ENCODE peak calls at places on chromosomes 7 and 10, in four cellular contexts. V is IMR-90, Q is H9, Z is H1. T is an unnamed sample.
A peak's percentile ranks its signal among the peaks of the same experiment; 100 is the strongest.

GRCh38 chr10:63071145-63071544 is 62.0 kb upstream of the NRBF2 start:
- DNase-seq in V (no peak), Q (no peak), Z (no peak), T (no peak)

GRCh38 chr10:98172073-98172472 is 37.6 kb downstream of the R3HCC1L start:
- DNase-seq in V (no peak), Q (no peak), Z (no peak), T (peak; percentile 53)

GRCh38 chr7:123140561-123140960 is 59.2 kb downstream of the SLC13A1 start:
- DNase-seq in V (no peak), Q (no peak), Z (no peak), T (no peak)

GRCh38 chr7:47225387-47226170 is 356.3 kb downstream of the TNS3 start:
- DNase-seq in V (no peak), Q (no peak), Z (no peak), T (no peak)

GRCh38 chr10:33217854-33218253 is 116.6 kb downstream of the NRP1 start:
- DNase-seq in V (no peak), Q (no peak), Z (no peak), T (no peak)

GRCh38 chr10:112218960-112219359 is 35.4 kb upstream of the GPAM start:
- DNase-seq in V (no peak), Q (no peak), Z (no peak), T (peak; percentile 94)

GRCh38 chr10:99748823-99749451 is 16.9 kb downstream of the CUTC start:
- DNase-seq in V (peak; percentile 21), Q (no peak), Z (no peak), T (no peak)

GRCh38 chr10:62130948-62131347 is 137.7 kb downstream of the RTKN2 start:
- DNase-seq in V (peak; percentile 98), Q (no peak), Z (no peak), T (no peak)

GRCh38 chr7:130154501-130155317 is 50.5 kb downstream of the TMEM209 start:
- DNase-seq in V (no peak), Q (peak; percentile 76), Z (peak; percentile 84), T (no peak)

GRCh38 chr10:14023612-14024348 is 306.9 kb downstream of the FRMD4A start:
- DNase-seq in V (no peak), Q (no peak), Z (no peak), T (no peak)

GRCh38 chr7:143408247-143408685 is 390 bp downstream of the EPHA1 start:
- DNase-seq in V (no peak), Q (no peak), Z (no peak), T (no peak)
- H3K4me2 ChIP-seq in V (no peak overlapping the region), Q (peak overlapping the region; percentile 87), Z (peak overlapping the region; percentile 96), T (peak overlapping the region; percentile 74)

GRCh38 chr10:43250625-43250924 is 16.3 kb downstream of the RASGEF1A start:
- DNase-seq in V (no peak), Q (no peak), Z (peak; percentile 45), T (no peak)

GRCh38 chr10:43251664-43252165 is 15.2 kb downstream of the RASGEF1A start:
- DNase-seq in V (no peak), Q (peak; percentile 23), Z (no peak), T (no peak)

GRCh38 chr10:43250925-43251663 is 15.8 kb downstream of the RASGEF1A start:
- DNase-seq in V (no peak), Q (peak; percentile 41), Z (no peak), T (no peak)

GRCh38 chr10:43249962-43250624 is 16.8 kb downstream of the RASGEF1A start:
- DNase-seq in V (no peak), Q (peak; percentile 49), Z (peak; percentile 54), T (no peak)

DNA sequence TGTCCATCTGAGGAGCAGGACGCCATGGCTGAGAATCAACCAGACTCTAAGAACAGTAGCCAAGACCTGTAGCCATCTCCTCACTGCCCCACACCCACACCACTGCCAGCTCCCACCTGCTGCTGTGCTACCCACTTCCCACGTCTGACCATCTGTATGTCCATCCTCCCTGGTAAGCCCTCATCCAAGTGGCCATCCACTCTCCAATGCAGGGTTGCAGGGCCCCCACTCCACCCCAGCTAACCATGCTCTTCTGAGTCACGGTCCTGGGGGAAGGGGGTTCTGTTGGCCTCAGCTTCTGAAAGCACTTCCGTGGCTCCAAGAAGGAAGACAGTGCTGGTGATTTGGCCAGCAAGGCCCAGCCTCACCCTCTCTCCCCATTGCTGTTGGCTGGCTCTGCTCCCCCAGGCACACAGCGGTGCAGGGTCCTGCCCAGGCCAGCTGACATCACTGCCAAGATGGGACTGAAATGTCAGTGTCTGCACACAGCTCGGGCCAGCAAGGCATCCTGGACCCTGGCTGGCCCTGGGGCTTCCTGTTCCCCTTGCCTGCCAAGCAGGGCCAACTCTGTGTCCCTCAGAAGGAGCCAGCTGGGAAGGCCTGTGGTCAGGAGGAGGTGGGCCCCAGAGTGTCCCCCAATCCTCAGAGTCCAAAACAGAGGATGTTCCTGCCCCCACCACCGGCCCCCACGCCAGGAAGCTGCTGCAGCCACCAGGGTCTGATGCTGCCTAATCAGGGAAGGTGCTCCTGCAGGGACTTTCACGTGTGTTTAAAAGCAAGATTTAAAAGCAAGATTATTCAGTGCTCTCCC is 17.5 kb downstream of the RASGEF1A start:
- DNase-seq in V (no peak), Q (peak; percentile 23), Z (peak; percentile 42), T (no peak)
- H3K14ac ChIP-seq in V (no peak overlapping the region), Q (no peak overlapping the region), Z (no peak overlapping the region), T (no peak overlapping the region)

GRCh38 chr10:35643151-35643975 is 1.3 kb upstream of the FZD8 start:
- DNase-seq in V (peak; percentile 66), Q (peak; percentile 62), Z (peak; percentile 78), T (peak; percentile 54)

GRCh38 chr10:35643976-35644799 is 2.1 kb upstream of the FZD8 start:
- DNase-seq in V (no peak), Q (peak; percentile 36), Z (no peak), T (no peak)

GRCh38 chr10:35642023-35642792 is at the start of gene FZD8:
- DNase-seq in V (peak; percentile 90), Q (peak; percentile 93), Z (peak; percentile 88), T (peak; percentile 96)

GRCh38 chr10:35641430-35642015 is 573 bp downstream of the FZD8 start:
- DNase-seq in V (peak; percentile 42), Q (peak; percentile 32), Z (no peak), T (no peak)

DNA sequence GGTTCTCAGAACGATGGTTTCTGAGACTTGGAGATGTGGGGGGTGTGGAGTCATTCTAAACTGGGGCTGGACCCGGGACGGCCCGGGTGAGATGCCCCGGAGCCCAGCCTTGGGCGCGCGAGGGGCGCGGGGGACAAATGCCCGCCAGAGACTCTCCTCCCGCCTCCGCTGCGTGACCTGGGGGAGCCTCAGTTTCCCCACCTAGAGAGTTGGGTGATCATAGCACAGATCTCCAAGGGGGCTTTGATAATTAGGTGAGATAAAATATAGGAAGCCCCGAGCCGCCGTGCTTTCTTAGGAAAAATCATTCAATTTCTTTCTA is 658 bp upstream of the FZD8 start:
- DNase-seq in V (no peak), Q (no peak), Z (no peak), T (no peak)
- H4K8ac ChIP-seq in V (no peak overlapping the region), Q (no peak overlapping the region), Z (peak overlapping the region; percentile 41), T (no peak overlapping the region)

GRCh38 chr7:156751319-156751718 is 110.7 kb downstream of the RNF32 start:
- DNase-seq in V (peak; percentile 97), Q (no peak), Z (no peak), T (peak; percentile 53)

GRCh38 chr7:156752371-156753297 is 112.1 kb downstream of the RNF32 start:
- DNase-seq in V (peak; percentile 83), Q (no peak), Z (no peak), T (no peak)

GRCh38 chr7:156747718-156748117 is 107.1 kb downstream of the RNF32 start:
- DNase-seq in V (no peak), Q (no peak), Z (no peak), T (no peak)

GRCh38 chr7:156746891-156747290 is 106.3 kb downstream of the RNF32 start:
- DNase-seq in V (no peak), Q (no peak), Z (no peak), T (no peak)
- H3K4me2 ChIP-seq in V (no peak overlapping the region), Q (no peak overlapping the region), Z (no peak overlapping the region), T (no peak overlapping the region)

GRCh38 chr7:1274121-1274875 is 41.6 kb downstream of the UNCX start:
- DNase-seq in V (no peak), Q (no peak), Z (no peak), T (no peak)
- H3K14ac ChIP-seq in V (no peak overlapping the region), Q (no peak overlapping the region), Z (no peak overlapping the region), T (no peak overlapping the region)

T was measured in trophoblast cell.